ENCODE peak calls at places on chromosomes 12 and 14, in ten cellular contexts. One of them, this sample, is unnamed.
A peak's percentile ranks its signal among the peaks of the same experiment; 100 is the strongest.

GRCh38 chr14:99668307-99668997 is 15.6 kb upstream of the CYP46A1 start:
- DNase-seq in GM12865: no peak
- DNase-seq in ascending aorta: no peak
- DNase-seq in activated T-cell treated with anti-CD3 and anti-CD28 coated beads, Interleukin-2, amount 50 U/mL, for 4 hours: no peak
- DNase-seq in NCI-H1436: no peak
- DNase-seq in activated CD4-positive, alpha-beta memory T cell treated with anti-CD3 and anti-CD28 coated beads, Interleukin-2, amount 10 ng/mL, durations not matched to agents 7 days and 5 days: no peak
- DNase-seq in germinal center: no peak
- DNase-seq in AG10803: no peak
- DNase-seq in GM10248: no peak
- DNase-seq in nephron progenitor cell: no peak
- DNase-seq in this sample: no peak

GRCh38 chr12:106840217-106840616 is 65.7 kb downstream of the RIC8B start:
- DNase-seq in nephron progenitor cell: peak; percentile 13
- DNase-seq in AG10803: peak; percentile 44
- DNase-seq in activated CD4-positive, alpha-beta memory T cell treated with anti-CD3 and anti-CD28 coated beads, Interleukin-2, amount 10 ng/mL, durations not matched to agents 7 days and 5 days: no peak
- DNase-seq in GM10248: no peak
- DNase-seq in GM12865: no peak
- DNase-seq in germinal center: no peak
- DNase-seq in NCI-H1436: no peak
- DNase-seq in activated T-cell treated with anti-CD3 and anti-CD28 coated beads, Interleukin-2, amount 50 U/mL, for 4 hours: no peak
- DNase-seq in ascending aorta: no peak
- DNase-seq in this sample: no peak

GRCh38 chr14:61668267-61668666 is 27.0 kb upstream of the HIF1A start:
- DNase-seq in NCI-H1436: no peak
- DNase-seq in ascending aorta: no peak
- DNase-seq in activated T-cell treated with anti-CD3 and anti-CD28 coated beads, Interleukin-2, amount 50 U/mL, for 4 hours: peak; percentile 10
- DNase-seq in nephron progenitor cell: no peak
- DNase-seq in GM10248: no peak
- DNase-seq in AG10803: no peak
- DNase-seq in activated CD4-positive, alpha-beta memory T cell treated with anti-CD3 and anti-CD28 coated beads, Interleukin-2, amount 10 ng/mL, durations not matched to agents 7 days and 5 days: no peak
- DNase-seq in germinal center: no peak
- DNase-seq in GM12865: no peak
- DNase-seq in this sample: no peak

GRCh38 chr12:56216461-56216860 is 5.3 kb downstream of the RNF41 start:
- DNase-seq in activated T-cell treated with anti-CD3 and anti-CD28 coated beads, Interleukin-2, amount 50 U/mL, for 4 hours: no peak
- DNase-seq in GM12865: no peak
- DNase-seq in activated CD4-positive, alpha-beta memory T cell treated with anti-CD3 and anti-CD28 coated beads, Interleukin-2, amount 10 ng/mL, durations not matched to agents 7 days and 5 days: no peak
- DNase-seq in ascending aorta: no peak
- DNase-seq in AG10803: no peak
- DNase-seq in germinal center: no peak
- DNase-seq in nephron progenitor cell: no peak
- DNase-seq in GM10248: no peak
- DNase-seq in NCI-H1436: no peak
- DNase-seq in this sample: no peak

GRCh38 chr12:92121826-92122225 is 23.8 kb downstream of the BTG1 start:
- DNase-seq in activated T-cell treated with anti-CD3 and anti-CD28 coated beads, Interleukin-2, amount 50 U/mL, for 4 hours: no peak
- DNase-seq in ascending aorta: no peak
- DNase-seq in nephron progenitor cell: no peak
- DNase-seq in germinal center: no peak
- DNase-seq in AG10803: no peak
- DNase-seq in NCI-H1436: no peak
- DNase-seq in GM10248: no peak
- DNase-seq in GM12865: no peak
- DNase-seq in activated CD4-positive, alpha-beta memory T cell treated with anti-CD3 and anti-CD28 coated beads, Interleukin-2, amount 10 ng/mL, durations not matched to agents 7 days and 5 days: no peak
- DNase-seq in this sample: no peak

GRCh38 chr14:64748521-64748920 is 44.3 kb downstream of the PLEKHG3 start:
- DNase-seq in NCI-H1436: no peak
- DNase-seq in GM10248: no peak
- DNase-seq in germinal center: no peak
- DNase-seq in activated CD4-positive, alpha-beta memory T cell treated with anti-CD3 and anti-CD28 coated beads, Interleukin-2, amount 10 ng/mL, durations not matched to agents 7 days and 5 days: no peak
- DNase-seq in ascending aorta: no peak
- DNase-seq in GM12865: no peak
- DNase-seq in AG10803: no peak
- DNase-seq in nephron progenitor cell: no peak
- DNase-seq in activated T-cell treated with anti-CD3 and anti-CD28 coated beads, Interleukin-2, amount 50 U/mL, for 4 hours: no peak
- DNase-seq in this sample: no peak

GRCh38 chr12:12098689-12099010 is 27.9 kb downstream of the BCL2L14 start:
- DNase-seq in GM10248: no peak
- DNase-seq in AG10803: no peak
- DNase-seq in nephron progenitor cell: no peak
- DNase-seq in GM12865: no peak
- DNase-seq in germinal center: no peak
- DNase-seq in activated CD4-positive, alpha-beta memory T cell treated with anti-CD3 and anti-CD28 coated beads, Interleukin-2, amount 10 ng/mL, durations not matched to agents 7 days and 5 days: no peak
- DNase-seq in activated T-cell treated with anti-CD3 and anti-CD28 coated beads, Interleukin-2, amount 50 U/mL, for 4 hours: no peak
- DNase-seq in NCI-H1436: no peak
- DNase-seq in ascending aorta: no peak
- DNase-seq in this sample: no peak

GRCh38 chr12:95318071-95318545 is 100.5 kb downstream of the VEZT start:
- DNase-seq in activated T-cell treated with anti-CD3 and anti-CD28 coated beads, Interleukin-2, amount 50 U/mL, for 4 hours: no peak
- DNase-seq in GM10248: no peak
- DNase-seq in activated CD4-positive, alpha-beta memory T cell treated with anti-CD3 and anti-CD28 coated beads, Interleukin-2, amount 10 ng/mL, durations not matched to agents 7 days and 5 days: no peak
- DNase-seq in nephron progenitor cell: no peak
- DNase-seq in AG10803: peak; percentile 56
- DNase-seq in germinal center: no peak
- DNase-seq in NCI-H1436: no peak
- DNase-seq in ascending aorta: no peak
- DNase-seq in GM12865: no peak
- DNase-seq in this sample: no peak

GRCh38 chr14:67762051-67762450 is 54.3 kb downstream of the ZFYVE26 start:
- DNase-seq in ascending aorta: no peak
- DNase-seq in NCI-H1436: no peak
- DNase-seq in germinal center: no peak
- DNase-seq in GM10248: no peak
- DNase-seq in activated CD4-positive, alpha-beta memory T cell treated with anti-CD3 and anti-CD28 coated beads, Interleukin-2, amount 10 ng/mL, durations not matched to agents 7 days and 5 days: no peak
- DNase-seq in AG10803: no peak
- DNase-seq in nephron progenitor cell: no peak
- DNase-seq in activated T-cell treated with anti-CD3 and anti-CD28 coated beads, Interleukin-2, amount 50 U/mL, for 4 hours: no peak
- DNase-seq in GM12865: no peak
- DNase-seq in this sample: no peak

GRCh38 chr12:110785240-110785639 is 42.5 kb upstream of the PPP1CC start:
- DNase-seq in GM10248: no peak
- DNase-seq in germinal center: no peak
- DNase-seq in GM12865: no peak
- DNase-seq in AG10803: no peak
- DNase-seq in activated T-cell treated with anti-CD3 and anti-CD28 coated beads, Interleukin-2, amount 50 U/mL, for 4 hours: no peak
- DNase-seq in NCI-H1436: no peak
- DNase-seq in ascending aorta: no peak
- DNase-seq in nephron progenitor cell: no peak
- DNase-seq in activated CD4-positive, alpha-beta memory T cell treated with anti-CD3 and anti-CD28 coated beads, Interleukin-2, amount 10 ng/mL, durations not matched to agents 7 days and 5 days: no peak
- DNase-seq in this sample: no peak